ENCODE peak calls at places on chromosomes 1 and 21, in four cellular contexts. One of them, this sample, is unnamed.

GRCh38 chr1:110339427-110340206 is 440 bp downstream of the RBM15 start:
- DNase-seq in K562: peak
- DNase-seq in HepG2: peak
- DNase-seq in SK-N-SH: peak
- DNase-seq in this sample: no peak

GRCh38 chr1:195897072-195897471 is 711.2 kb downstream of the KCNT2 start:
- DNase-seq in HepG2: no peak
- DNase-seq in SK-N-SH: no peak
- DNase-seq in K562: no peak
- DNase-seq in this sample: no peak

GRCh38 chr21:33541756-33542639 is at the start of gene GART:
- DNase-seq in HepG2: peak
- DNase-seq in K562: peak
- DNase-seq in SK-N-SH: peak
- DNase-seq in this sample: peak

GRCh38 chr21:37974081-37974480 is 57.8 kb upstream of the KCNJ6 start:
- DNase-seq in K562: no peak
- DNase-seq in HepG2: no peak
- DNase-seq in SK-N-SH: no peak
- DNase-seq in this sample: no peak

GRCh38 chr1:160877221-160877620 is 7.8 kb downstream of the ITLN1 start:
- DNase-seq in HepG2: no peak
- DNase-seq in K562: no peak
- DNase-seq in SK-N-SH: no peak
- DNase-seq in this sample: no peak

GRCh38 chr1:154880651-154881050 is 10.6 kb upstream of the KCNN3 start:
- DNase-seq in K562: no peak
- DNase-seq in SK-N-SH: no peak
- DNase-seq in HepG2: no peak
- DNase-seq in this sample: no peak

GRCh38 chr1:18918417-18918816 is 16.1 kb upstream of the ALDH4A1 start:
- DNase-seq in SK-N-SH: no peak
- DNase-seq in HepG2: no peak
- DNase-seq in K562: no peak
- DNase-seq in this sample: no peak

GRCh38 chr21:31536138-31536537 is 123.4 kb upstream of the SOD1 start:
- DNase-seq in K562: no peak
- DNase-seq in HepG2: no peak
- DNase-seq in SK-N-SH: no peak
- DNase-seq in this sample: no peak

GRCh38 chr1:177945943-177946650 is 23.8 kb downstream of the SEC16B start:
- DNase-seq in K562: peak
- DNase-seq in SK-N-SH: peak
- DNase-seq in HepG2: peak
- DNase-seq in this sample: peak

DNA sequence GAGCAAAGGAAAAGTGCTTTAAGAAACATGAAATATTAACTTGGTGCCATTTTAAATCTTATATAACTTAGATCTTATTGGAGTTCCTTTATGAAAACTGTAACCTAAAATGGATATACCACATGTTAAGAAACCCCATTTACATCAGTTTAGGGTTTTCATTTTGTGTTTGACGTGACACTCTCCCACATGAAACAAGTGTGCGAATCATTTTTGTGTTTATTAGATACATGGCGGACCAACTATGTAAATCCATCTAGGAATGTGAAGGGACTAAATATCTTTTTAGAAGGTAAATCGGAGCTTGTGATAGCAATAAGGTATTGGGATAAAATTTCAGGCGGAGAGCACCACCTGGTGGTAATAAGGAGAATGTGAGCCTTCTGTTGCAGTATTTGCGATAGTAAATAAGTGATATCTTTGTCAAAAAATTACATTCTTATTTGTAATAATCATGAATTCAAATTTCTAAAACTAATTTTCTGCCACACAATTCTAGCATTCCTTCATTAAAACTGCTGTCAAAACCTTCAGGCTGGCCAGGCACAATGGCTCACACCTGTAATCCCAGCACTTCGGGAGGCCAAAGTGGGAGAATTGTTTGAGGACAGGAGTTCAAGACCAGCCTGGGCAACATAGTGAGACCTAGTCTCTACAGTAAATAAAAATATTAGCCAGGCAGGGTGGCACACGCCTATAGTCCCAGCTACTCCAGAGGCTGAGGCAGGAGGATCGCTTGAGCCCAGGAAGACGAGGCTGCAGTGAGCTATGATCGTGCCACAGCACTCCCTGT is 31.3 kb downstream of the SMAP2 start:
- DNase-seq in SK-N-SH: peak
- DNase-seq in K562: peak
- DNase-seq in HepG2: peak
- DNase-seq in this sample: peak
- TF ChIP-seq ELF1 in SK-N-SH: no peak
- TF ChIP-seq ELF1 in K562: no peak
- TF ChIP-seq ELF1 in HepG2: no peak
- TF ChIP-seq ELF1 in this sample: no peak

GRCh38 chr1:151311589-151312331 is 15.5 kb downstream of the PI4KB start:
- DNase-seq in HepG2: peak
- DNase-seq in SK-N-SH: peak
- DNase-seq in K562: peak
- DNase-seq in this sample: peak
- TF ChIP-seq ELF1 in HepG2: no peak
- TF ChIP-seq ELF1 in SK-N-SH: no peak
- TF ChIP-seq ELF1 in K562: peak
- TF ChIP-seq ELF1 in this sample: no peak

DNA sequence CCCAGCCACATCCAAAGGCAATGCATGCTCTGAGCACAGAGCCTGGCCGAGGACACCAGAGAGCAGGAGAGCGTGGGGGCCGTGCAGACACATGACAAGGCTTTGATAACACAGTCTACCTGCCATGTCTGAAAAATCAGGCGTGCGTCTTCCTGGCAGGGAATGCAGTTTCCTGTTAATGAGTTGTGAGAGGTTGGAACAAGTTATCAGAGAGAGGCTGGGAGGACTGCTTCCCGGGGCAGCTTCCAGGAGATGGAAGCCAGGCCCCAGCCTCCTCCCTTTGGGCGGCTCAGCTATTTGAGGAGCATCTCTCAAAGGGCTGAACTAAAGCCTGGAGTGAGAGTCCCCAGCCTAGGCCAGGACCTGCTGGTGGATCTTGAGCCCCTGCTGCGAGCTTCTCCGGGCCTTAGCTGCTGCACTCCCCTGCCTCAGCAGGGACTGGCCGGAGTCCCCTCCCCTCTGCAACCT is 72.1 kb upstream of the SELENON start:
- DNase-seq in SK-N-SH: peak
- DNase-seq in HepG2: peak
- DNase-seq in K562: peak
- DNase-seq in this sample: no peak
- TF ChIP-seq ELF1 in SK-N-SH: no peak
- TF ChIP-seq ELF1 in HepG2: no peak
- TF ChIP-seq ELF1 in K562: no peak
- TF ChIP-seq ELF1 in this sample: no peak

GRCh38 chr1:84700065-84700464 is 9.8 kb upstream of the SSX2IP start:
- DNase-seq in K562: no peak
- DNase-seq in HepG2: no peak
- DNase-seq in SK-N-SH: no peak
- DNase-seq in this sample: no peak
- TF ChIP-seq ELF1 in K562: no peak
- TF ChIP-seq ELF1 in HepG2: no peak
- TF ChIP-seq ELF1 in SK-N-SH: no peak
- TF ChIP-seq ELF1 in this sample: no peak